ENCODE peak calls at places on chromosomes 5 and 9, in four cellular contexts. One of them, this sample, is unnamed.

GRCh38 chr9:14372437-14373318 is 58.7 kb upstream of the NFIB start:
- DNase-seq in lower leg skin: no peak
- DNase-seq in body of pancreas: no peak
- DNase-seq in glutamatergic neuron: no peak
- DNase-seq in this sample: no peak

GRCh38 chr5:107544476-107544875 is 126.3 kb downstream of the EFNA5 start:
- DNase-seq in lower leg skin: no peak
- DNase-seq in body of pancreas: no peak
- DNase-seq in glutamatergic neuron: no peak
- DNase-seq in this sample: no peak

GRCh38 chr5:59188415-59189225 is 605.7 kb downstream of the RAB3C start:
- DNase-seq in lower leg skin: peak
- DNase-seq in body of pancreas: peak
- DNase-seq in glutamatergic neuron: peak
- DNase-seq in this sample: peak

GRCh38 chr5:164518049-164518740 is 1012.8 kb downstream of the MAT2B start:
- DNase-seq in lower leg skin: no peak
- DNase-seq in body of pancreas: no peak
- DNase-seq in glutamatergic neuron: no peak
- DNase-seq in this sample: no peak

GRCh38 chr5:17157294-17157693 is 60.1 kb upstream of the BASP1 start:
- DNase-seq in lower leg skin: no peak
- DNase-seq in body of pancreas: no peak
- DNase-seq in glutamatergic neuron: no peak
- DNase-seq in this sample: no peak

GRCh38 chr9:135516132-135516860 is 4.9 kb upstream of the LCN1 start:
- DNase-seq in lower leg skin: peak
- DNase-seq in body of pancreas: no peak
- DNase-seq in glutamatergic neuron: no peak
- DNase-seq in this sample: no peak

GRCh38 chr5:106451998-106452397 is 1218.7 kb downstream of the EFNA5 start:
- DNase-seq in lower leg skin: no peak
- DNase-seq in body of pancreas: no peak
- DNase-seq in glutamatergic neuron: peak
- DNase-seq in this sample: no peak

GRCh38 chr5:170519500-170519899 is 15.7 kb downstream of the KCNIP1 start:
- DNase-seq in lower leg skin: no peak
- DNase-seq in body of pancreas: no peak
- DNase-seq in glutamatergic neuron: no peak
- DNase-seq in this sample: no peak

GRCh38 chr9:75803130-75803529 is 87.3 kb upstream of the PCSK5 start:
- DNase-seq in lower leg skin: no peak
- DNase-seq in body of pancreas: no peak
- DNase-seq in glutamatergic neuron: no peak
- DNase-seq in this sample: no peak

GRCh38 chr5:126410623-126411022 is 12.6 kb upstream of the GRAMD2B start:
- DNase-seq in lower leg skin: no peak
- DNase-seq in body of pancreas: no peak
- DNase-seq in glutamatergic neuron: no peak
- DNase-seq in this sample: no peak

GRCh38 chr5:9544502-9545300 is 1.2 kb downstream of the SEMA5A start:
- DNase-seq in lower leg skin: peak
- DNase-seq in body of pancreas: peak
- DNase-seq in glutamatergic neuron: peak
- DNase-seq in this sample: peak

GRCh38 chr5:32426440-32427151 is 17.9 kb downstream of the ZFR start:
- DNase-seq in lower leg skin: no peak
- DNase-seq in body of pancreas: no peak
- DNase-seq in glutamatergic neuron: no peak
- DNase-seq in this sample: no peak

GRCh38 chr5:119795768-119796167 is 166.4 kb downstream of the FAM170A start:
- DNase-seq in lower leg skin: no peak
- DNase-seq in body of pancreas: no peak
- DNase-seq in glutamatergic neuron: no peak
- DNase-seq in this sample: no peak

GRCh38 chr9:136222896-136223266 is 18.0 kb upstream of the LHX3 start:
- DNase-seq in lower leg skin: no peak
- DNase-seq in body of pancreas: no peak
- DNase-seq in glutamatergic neuron: no peak
- DNase-seq in this sample: no peak

GRCh38 chr5:124842725-124843595 is 96.5 kb upstream of the ZNF608 start:
- DNase-seq in lower leg skin: no peak
- DNase-seq in body of pancreas: no peak
- DNase-seq in glutamatergic neuron: no peak
- DNase-seq in this sample: no peak

GRCh38 chr5:68548959-68549676 is 333.6 kb downstream of the PIK3R1 start:
- DNase-seq in lower leg skin: no peak
- DNase-seq in body of pancreas: no peak
- DNase-seq in glutamatergic neuron: no peak
- DNase-seq in this sample: no peak

GRCh38 chr9:13589044-13589737 is 309.7 kb upstream of the MPDZ start:
- DNase-seq in lower leg skin: no peak
- DNase-seq in body of pancreas: no peak
- DNase-seq in glutamatergic neuron: no peak
- DNase-seq in this sample: no peak

GRCh38 chr9:121299125-121299466 is 31.1 kb downstream of the GSN start:
- DNase-seq in lower leg skin: peak
- DNase-seq in body of pancreas: peak
- DNase-seq in glutamatergic neuron: no peak
- DNase-seq in this sample: no peak

GRCh38 chr5:30928966-30929365 is 264.5 kb upstream of the CDH6 start:
- DNase-seq in lower leg skin: no peak
- DNase-seq in body of pancreas: no peak
- DNase-seq in glutamatergic neuron: no peak
- DNase-seq in this sample: no peak

GRCh38 chr5:65100846-65101678 is 332.3 kb downstream of the CWC27 start:
- DNase-seq in lower leg skin: no peak
- DNase-seq in body of pancreas: peak
- DNase-seq in glutamatergic neuron: peak
- DNase-seq in this sample: no peak

GRCh38 chr5:159182691-159183090 is 26.7 kb downstream of the RNF145 start:
- DNase-seq in lower leg skin: no peak
- DNase-seq in body of pancreas: no peak
- DNase-seq in glutamatergic neuron: no peak
- DNase-seq in this sample: no peak

GRCh38 chr9:81759680-81760215 is 70.4 kb upstream of the TLE1 start:
- DNase-seq in lower leg skin: no peak
- DNase-seq in body of pancreas: no peak
- DNase-seq in glutamatergic neuron: no peak
- DNase-seq in this sample: no peak

GRCh38 chr9:90948156-90948555 is 146.5 kb downstream of the SYK start:
- DNase-seq in lower leg skin: no peak
- DNase-seq in body of pancreas: no peak
- DNase-seq in glutamatergic neuron: no peak
- DNase-seq in this sample: no peak

GRCh38 chr5:169956756-169957155 is 23.5 kb downstream of the INSYN2B start:
- DNase-seq in lower leg skin: no peak
- DNase-seq in body of pancreas: no peak
- DNase-seq in glutamatergic neuron: no peak
- DNase-seq in this sample: no peak

GRCh38 chr5:33470544-33470943 is 29.8 kb downstream of the TARS1 start:
- DNase-seq in lower leg skin: no peak
- DNase-seq in body of pancreas: peak
- DNase-seq in glutamatergic neuron: no peak
- DNase-seq in this sample: no peak

GRCh38 chr5:173984218-173984617 is 4.8 kb upstream of the C5orf47 start:
- DNase-seq in lower leg skin: no peak
- DNase-seq in body of pancreas: no peak
- DNase-seq in glutamatergic neuron: no peak
- DNase-seq in this sample: no peak

GRCh38 chr9:115548826-115549225 is 430.9 kb upstream of the TNC start:
- DNase-seq in lower leg skin: no peak
- DNase-seq in body of pancreas: no peak
- DNase-seq in glutamatergic neuron: no peak
- DNase-seq in this sample: no peak

GRCh38 chr5:54718647-54719046 is 201.1 kb downstream of the SNX18 start:
- DNase-seq in lower leg skin: peak
- DNase-seq in body of pancreas: no peak
- DNase-seq in glutamatergic neuron: no peak
- DNase-seq in this sample: no peak

GRCh38 chr9:23044549-23044948 is 597.9 kb downstream of the DMRTA1 start:
- DNase-seq in lower leg skin: no peak
- DNase-seq in body of pancreas: no peak
- DNase-seq in glutamatergic neuron: no peak
- DNase-seq in this sample: no peak

GRCh38 chr5:143759368-143760136 is 52.4 kb upstream of the HMHB1 start:
- DNase-seq in lower leg skin: no peak
- DNase-seq in body of pancreas: no peak
- DNase-seq in glutamatergic neuron: no peak
- DNase-seq in this sample: no peak

GRCh38 chr5:132138260-132138659 is 64.7 kb downstream of the CSF2 start:
- DNase-seq in lower leg skin: no peak
- DNase-seq in body of pancreas: no peak
- DNase-seq in glutamatergic neuron: no peak
- DNase-seq in this sample: no peak

GRCh38 chr5:155530046-155530445 is 516.5 kb downstream of the KIF4B start:
- DNase-seq in lower leg skin: no peak
- DNase-seq in body of pancreas: no peak
- DNase-seq in glutamatergic neuron: no peak
- DNase-seq in this sample: no peak

GRCh38 chr9:137254624-137255447 is at the start of gene NELFB:
- DNase-seq in lower leg skin: peak
- DNase-seq in body of pancreas: peak
- DNase-seq in glutamatergic neuron: peak
- DNase-seq in this sample: peak
- TF ChIP-seq CTCF in lower leg skin: no peak
- TF ChIP-seq CTCF in body of pancreas: no peak
- TF ChIP-seq CTCF in glutamatergic neuron: no peak
- TF ChIP-seq CTCF in this sample: no peak

GRCh38 chr5:34621280-34622045 is 34.7 kb upstream of the RAI14 start:
- DNase-seq in lower leg skin: no peak
- DNase-seq in body of pancreas: no peak
- DNase-seq in glutamatergic neuron: no peak
- DNase-seq in this sample: no peak
- TF ChIP-seq CTCF in lower leg skin: no peak
- TF ChIP-seq CTCF in body of pancreas: no peak
- TF ChIP-seq CTCF in glutamatergic neuron: no peak
- TF ChIP-seq CTCF in this sample: no peak

GRCh38 chr9:34331191-34331590 is 1.8 kb downstream of the NUDT2 start:
- DNase-seq in lower leg skin: no peak
- DNase-seq in body of pancreas: no peak
- DNase-seq in glutamatergic neuron: no peak
- DNase-seq in this sample: no peak

GRCh38 chr9:34333836-34334235 is 4.5 kb downstream of the NUDT2 start:
- DNase-seq in lower leg skin: no peak
- DNase-seq in body of pancreas: no peak
- DNase-seq in glutamatergic neuron: no peak
- DNase-seq in this sample: no peak

GRCh38 chr9:34334916-34335315 is 5.5 kb downstream of the NUDT2 start:
- DNase-seq in lower leg skin: no peak
- DNase-seq in body of pancreas: no peak
- DNase-seq in glutamatergic neuron: no peak
- DNase-seq in this sample: no peak

GRCh38 chr9:34334337-34334824 is 5.0 kb downstream of the NUDT2 start:
- DNase-seq in lower leg skin: no peak
- DNase-seq in body of pancreas: no peak
- DNase-seq in glutamatergic neuron: no peak
- DNase-seq in this sample: no peak

GRCh38 chr9:34332370-34332964 is 3.1 kb downstream of the NUDT2 start:
- DNase-seq in lower leg skin: no peak
- DNase-seq in body of pancreas: no peak
- DNase-seq in glutamatergic neuron: no peak
- DNase-seq in this sample: no peak
- TF ChIP-seq CTCF in lower leg skin: no peak
- TF ChIP-seq CTCF in body of pancreas: peak
- TF ChIP-seq CTCF in glutamatergic neuron: no peak
- TF ChIP-seq CTCF in this sample: peak

GRCh38 chr5:40507095-40507494 is 172.6 kb upstream of the PTGER4 start:
- DNase-seq in lower leg skin: no peak
- DNase-seq in body of pancreas: no peak
- DNase-seq in glutamatergic neuron: no peak
- DNase-seq in this sample: no peak
- TF ChIP-seq CTCF in lower leg skin: no peak
- TF ChIP-seq CTCF in body of pancreas: no peak
- TF ChIP-seq CTCF in glutamatergic neuron: no peak
- TF ChIP-seq CTCF in this sample: no peak

DNA sequence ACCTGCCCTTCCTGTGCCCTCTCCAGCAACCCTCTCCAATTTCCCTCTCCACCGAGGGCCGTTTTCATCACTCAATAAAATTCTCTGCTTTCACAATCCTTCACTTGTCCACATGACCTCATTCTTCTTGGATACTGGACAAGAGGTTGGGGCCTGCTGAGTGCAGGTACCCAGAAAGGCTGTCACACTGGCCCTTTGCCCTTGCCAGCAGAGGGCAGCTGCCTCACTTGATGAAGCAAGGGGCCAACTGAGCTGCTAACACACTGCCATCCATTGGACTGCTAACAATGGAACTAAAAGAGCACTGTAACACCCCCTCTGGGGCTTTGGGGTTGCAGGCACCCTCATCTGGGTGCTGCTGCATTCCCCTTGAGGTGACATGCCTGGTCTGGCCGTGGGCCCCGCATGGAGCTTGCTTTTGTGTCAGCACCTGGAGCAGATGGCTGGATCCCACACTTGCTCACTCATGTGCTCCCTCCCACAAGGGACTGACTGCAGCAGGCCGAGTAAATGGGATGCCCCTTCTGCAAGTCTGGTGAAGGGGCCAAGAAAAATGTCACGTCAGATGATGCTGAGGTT is 308.1 kb upstream of the ADCY2 start:
- DNase-seq in lower leg skin: no peak
- DNase-seq in body of pancreas: no peak
- DNase-seq in glutamatergic neuron: no peak
- DNase-seq in this sample: no peak
- TF ChIP-seq CTCF in lower leg skin: no peak
- TF ChIP-seq CTCF in body of pancreas: no peak
- TF ChIP-seq CTCF in glutamatergic neuron: no peak
- TF ChIP-seq CTCF in this sample: no peak

GRCh38 chr5:141245250-141245717 is at the start of gene PCDHB15:
- DNase-seq in lower leg skin: no peak
- DNase-seq in body of pancreas: peak
- DNase-seq in glutamatergic neuron: peak
- DNase-seq in this sample: no peak
- TF ChIP-seq CTCF in lower leg skin: no peak
- TF ChIP-seq CTCF in body of pancreas: no peak
- TF ChIP-seq CTCF in glutamatergic neuron: peak
- TF ChIP-seq CTCF in this sample: no peak

This sample was measured in breast epithelium.